ENCODE peak calls at places on chromosomes 6 and 20, in six cellular contexts. X, J, E, L, Z and D are unnamed samples.

GRCh38 chr6:139370047-139370706 is 4.3 kb downstream of the CITED2 start:
- DNase-seq in X (peak; percentile 59), J (peak; percentile 53), E (peak; percentile 12), L (peak; percentile 93), Z (peak; percentile 62), D (peak; percentile 74)

GRCh38 chr20:53751394-53752368 is 158.0 kb upstream of the ZNF217 start:
- DNase-seq in X (peak; percentile 72), J (no peak), E (peak; percentile 55), L (no peak), Z (no peak), D (no peak)

GRCh38 chr20:45882469-45883099 is 1.6 kb downstream of the ZSWIM1 start:
- DNase-seq in X (no peak), J (no peak), E (no peak), L (no peak), Z (no peak), D (no peak)

GRCh38 chr6:136378888-136379287 is 89.2 kb upstream of the BCLAF1 start:
- DNase-seq in X (no peak), J (no peak), E (peak; percentile 18), L (no peak), Z (no peak), D (no peak)

GRCh38 chr6:113476937-113477839 is 380.0 kb upstream of the MARCKS start:
- DNase-seq in X (no peak), J (no peak), E (peak; percentile 4), L (no peak), Z (no peak), D (peak; percentile 27)

GRCh38 chr6:151121900-151122299 is 117.9 kb upstream of the AKAP12 start:
- DNase-seq in X (no peak), J (no peak), E (no peak), L (peak; percentile 56), Z (no peak), D (peak; percentile 55)

GRCh38 chr20:35318502-35319157 is 26.4 kb upstream of the FAM83C start:
- DNase-seq in X (no peak), J (no peak), E (peak; percentile 99), L (peak; percentile 77), Z (peak; percentile 83), D (peak; percentile 91)

GRCh38 chr20:2005359-2005758 is 11.5 kb upstream of the PDYN start:
- DNase-seq in X (no peak), J (no peak), E (peak; percentile 51), L (no peak), Z (no peak), D (no peak)

GRCh38 chr20:9280654-9281053 is 211.8 kb downstream of the PLCB4 start:
- DNase-seq in X (no peak), J (no peak), E (no peak), L (no peak), Z (no peak), D (no peak)

GRCh38 chr6:116102856-116103255 is 2.2 kb downstream of the NT5DC1 start:
- DNase-seq in X (no peak), J (no peak), E (no peak), L (no peak), Z (no peak), D (no peak)

GRCh38 chr6:163688971-163689370 is 274.5 kb downstream of the QKI start:
- DNase-seq in X (no peak), J (no peak), E (no peak), L (peak; percentile 33), Z (no peak), D (no peak)

GRCh38 chr20:24118781-24119175 is 130.2 kb upstream of the GGTLC1 start:
- DNase-seq in X (no peak), J (no peak), E (peak; percentile 78), L (peak; percentile 20), Z (no peak), D (no peak)

GRCh38 chr6:90982051-90982450 is 395.2 kb upstream of the MAP3K7 start:
- DNase-seq in X (no peak), J (no peak), E (peak; percentile 12), L (no peak), Z (no peak), D (no peak)

GRCh38 chr6:56024931-56025330 is 149.5 kb upstream of the BMP5 start:
- DNase-seq in X (no peak), J (no peak), E (peak; percentile 39), L (no peak), Z (no peak), D (no peak)

GRCh38 chr6:45965007-45965406 is 50.7 kb downstream of the CLIC5 start:
- DNase-seq in X (no peak), J (no peak), E (peak; percentile 62), L (no peak), Z (no peak), D (peak; percentile 67)

GRCh38 chr20:50153153-50153499 is 397 bp downstream of the PEDS1 start:
- DNase-seq in X (no peak), J (peak; percentile 27), E (peak; percentile 17), L (no peak), Z (no peak), D (no peak)

GRCh38 chr20:62523473-62524203 is 47.8 kb upstream of the GATA5 start:
- DNase-seq in X (no peak), J (peak; percentile 33), E (peak; percentile 67), L (no peak), Z (peak; percentile 70), D (no peak)

GRCh38 chr20:47136782-47137181 is 219.7 kb downstream of the ZMYND8 start:
- DNase-seq in X (no peak), J (no peak), E (no peak), L (no peak), Z (no peak), D (no peak)

GRCh38 chr6:85892346-85892745 is 249.7 kb upstream of the SYNCRIP start:
- DNase-seq in X (no peak), J (peak; percentile 32), E (no peak), L (no peak), Z (no peak), D (no peak)

GRCh38 chr20:208937-209566 is 18.0 kb upstream of the DEFB129 start:
- DNase-seq in X (peak; percentile 55), J (peak; percentile 53), E (peak; percentile 78), L (peak; percentile 83), Z (peak; percentile 65), D (peak; percentile 55)

GRCh38 chr20:33279261-33279910 is 3.6 kb upstream of the BPIFB1 start:
- DNase-seq in X (no peak), J (no peak), E (no peak), L (no peak), Z (no peak), D (no peak)

GRCh38 chr6:133817460-133818047 is 71.4 kb upstream of the TCF21 start:
- DNase-seq in X (peak; percentile 32), J (peak; percentile 41), E (peak; percentile 16), L (no peak), Z (peak; percentile 14), D (no peak)

GRCh38 chr20:49446808-49447207 is 35.7 kb downstream of the KCNB1 start:
- DNase-seq in X (no peak), J (peak; percentile 53), E (no peak), L (peak; percentile 43), Z (peak; percentile 65), D (peak; percentile 29)

GRCh38 chr20:17987988-17988387 is 19.2 kb downstream of the MGME1 start:
- DNase-seq in X (no peak), J (no peak), E (no peak), L (no peak), Z (no peak), D (no peak)

GRCh38 chr6:7697820-7698623 is 27.9 kb upstream of the BMP6 start:
- DNase-seq in X (no peak), J (no peak), E (peak; percentile 90), L (peak; percentile 93), Z (peak; percentile 55), D (peak; percentile 89)

GRCh38 chr6:147207351-147207750 is 3.1 kb downstream of the STXBP5 start:
- DNase-seq in X (no peak), J (no peak), E (no peak), L (peak; percentile 38), Z (no peak), D (no peak)

GRCh38 chr6:38524436-38525145 is 115.1 kb downstream of the BTBD9 start:
- DNase-seq in X (no peak), J (no peak), E (peak; percentile 74), L (peak; percentile 42), Z (no peak), D (peak; percentile 20)

DNA sequence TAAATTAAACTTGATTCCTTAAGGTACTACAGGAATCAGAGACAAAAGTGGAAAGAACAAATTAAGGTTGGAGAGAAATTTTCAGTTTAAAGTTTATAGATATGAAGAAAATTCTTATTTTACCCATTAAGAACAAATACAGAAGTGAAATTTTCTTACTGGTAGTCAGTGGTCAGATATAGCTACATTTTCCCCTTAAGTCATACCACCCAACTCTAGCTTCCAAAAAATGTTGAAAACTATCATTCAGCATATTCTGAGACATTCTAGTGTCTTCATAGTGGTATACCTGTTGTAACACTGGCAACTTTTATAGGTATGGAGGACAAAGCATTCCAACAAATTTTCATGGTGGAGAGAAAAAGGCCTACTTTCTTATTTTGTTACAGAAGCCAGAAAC is 15.6 kb upstream of the SUMO4 start:
- DNase-seq in X (no peak), J (no peak), E (no peak), L (no peak), Z (no peak), D (no peak)
- H3K36me3 ChIP-seq in X (no peaks in the 10 kb centered on the region), J (peaks cover 15% of the 10 kb centered on the region), E (peaks cover 7% of the 10 kb centered on the region), L (peaks cover 4% of the 10 kb centered on the region), Z (no peaks in the 10 kb centered on the region), D (peaks cover 29% of the 10 kb centered on the region)

GRCh38 chr6:41577865-41578713 is 31.9 kb downstream of the FOXP4 start:
- DNase-seq in X (no peak), J (peak; percentile 88), E (peak; percentile 89), L (peak; percentile 57), Z (peak; percentile 71), D (peak; percentile 57)
- H3K4me2 ChIP-seq in X (no peak overlapping the region), J (peak overlapping the region; percentile 74), E (peak overlapping the region; percentile 85), L (peak overlapping the region; percentile 44), Z (peak overlapping the region; percentile 39), D (peak overlapping the region; percentile 81)

GRCh38 chr6:1024161-1024560 is 287.7 kb upstream of the FOXQ1 start:
- DNase-seq in X (no peak), J (no peak), E (no peak), L (no peak), Z (no peak), D (no peak)

GRCh38 chr6:1025821-1026220 is 286.1 kb upstream of the FOXQ1 start:
- DNase-seq in X (no peak), J (no peak), E (no peak), L (no peak), Z (no peak), D (no peak)

GRCh38 chr6:1022719-1023118 is 289.2 kb upstream of the FOXQ1 start:
- DNase-seq in X (no peak), J (no peak), E (no peak), L (no peak), Z (no peak), D (no peak)

GRCh38 chr6:1023229-1023628 is 288.7 kb upstream of the FOXQ1 start:
- DNase-seq in X (no peak), J (no peak), E (no peak), L (no peak), Z (no peak), D (no peak)

GRCh38 chr6:1024587-1024986 is 287.3 kb upstream of the FOXQ1 start:
- DNase-seq in X (no peak), J (no peak), E (peak; percentile 25), L (peak; percentile 97), Z (peak; percentile 76), D (peak; percentile 5)
- H3K27ac ChIP-seq in X (no peak overlapping the region), J (no peak overlapping the region), E (no peak overlapping the region), L (no peak overlapping the region), Z (peak overlapping the region; percentile 68), D (no peak overlapping the region)

DNA sequence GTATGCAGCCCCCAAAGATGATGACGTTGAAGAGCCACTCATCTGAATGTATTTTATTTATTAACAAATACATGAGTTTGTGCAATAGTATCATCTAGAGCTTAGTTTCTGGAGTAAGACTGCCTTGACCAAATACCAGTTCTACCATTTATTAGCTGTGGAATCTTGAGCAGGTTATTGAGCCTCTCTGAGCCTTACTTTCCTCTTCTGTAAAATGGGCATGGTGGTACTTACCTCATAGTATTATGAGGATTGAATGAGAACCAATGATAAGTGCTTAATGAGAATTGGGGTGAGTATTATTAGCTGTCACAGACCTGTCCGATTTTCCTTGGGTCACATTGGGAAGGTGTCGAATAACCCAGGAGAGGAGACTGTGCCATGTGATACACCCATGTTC is 164.2 kb upstream of the RNF24 start:
- DNase-seq in X (no peak), J (no peak), E (no peak), L (no peak), Z (no peak), D (no peak)
- H3K36me3 ChIP-seq in X (no peaks in the 10 kb centered on the region), J (peaks cover 4% of the 10 kb centered on the region), E (peaks cover 54% of the 10 kb centered on the region), L (peaks cover 8% of the 10 kb centered on the region), Z (peaks cover 2% of the 10 kb centered on the region), D (peaks cover 24% of the 10 kb centered on the region)